ENCODE peak calls at places on chromosomes 2 and 18, in nine cellular contexts. One of them, this sample, is unnamed.

GRCh38 chr2:128180031-128180430 is 89.0 kb downstream of the UGGT1 start:
- DNase-seq in progenitor cell of endocrine pancreas: no peak
- DNase-seq in fibroblast of pulmonary artery: no peak
- DNase-seq in body of pancreas: no peak
- DNase-seq in kidney epithelial cell: no peak
- DNase-seq in MCF 10A: no peak
- DNase-seq in AG04450: no peak
- DNase-seq in astrocyte: no peak
- DNase-seq in IMR-90: peak
- DNase-seq in this sample: no peak

GRCh38 chr2:96498023-96498431 is 7.1 kb downstream of the NEURL3 start:
- DNase-seq in astrocyte: no peak
- DNase-seq in MCF 10A: no peak
- DNase-seq in progenitor cell of endocrine pancreas: no peak
- DNase-seq in kidney epithelial cell: no peak
- DNase-seq in IMR-90: no peak
- DNase-seq in fibroblast of pulmonary artery: no peak
- DNase-seq in AG04450: no peak
- DNase-seq in body of pancreas: no peak
- DNase-seq in this sample: no peak

GRCh38 chr2:227366861-227367800 is 12.0 kb downstream of the TM4SF20 start:
- DNase-seq in progenitor cell of endocrine pancreas: no peak
- DNase-seq in IMR-90: peak
- DNase-seq in astrocyte: peak
- DNase-seq in AG04450: peak
- DNase-seq in body of pancreas: no peak
- DNase-seq in fibroblast of pulmonary artery: peak
- DNase-seq in MCF 10A: peak
- DNase-seq in kidney epithelial cell: no peak
- DNase-seq in this sample: no peak

GRCh38 chr18:8813621-8814020 is 108.3 kb downstream of the MTCL1 start:
- DNase-seq in MCF 10A: no peak
- DNase-seq in AG04450: no peak
- DNase-seq in progenitor cell of endocrine pancreas: no peak
- DNase-seq in body of pancreas: no peak
- DNase-seq in kidney epithelial cell: no peak
- DNase-seq in astrocyte: peak
- DNase-seq in IMR-90: peak
- DNase-seq in fibroblast of pulmonary artery: peak
- DNase-seq in this sample: no peak

GRCh38 chr2:65388626-65389390 is 43.6 kb downstream of the SPRED2 start:
- DNase-seq in MCF 10A: peak
- DNase-seq in fibroblast of pulmonary artery: no peak
- DNase-seq in kidney epithelial cell: no peak
- DNase-seq in body of pancreas: no peak
- DNase-seq in AG04450: no peak
- DNase-seq in IMR-90: no peak
- DNase-seq in progenitor cell of endocrine pancreas: no peak
- DNase-seq in astrocyte: no peak
- DNase-seq in this sample: no peak

GRCh38 chr2:9178905-9179571 is 27.6 kb upstream of the ASAP2 start:
- DNase-seq in IMR-90: peak
- DNase-seq in fibroblast of pulmonary artery: peak
- DNase-seq in AG04450: peak
- DNase-seq in body of pancreas: peak
- DNase-seq in kidney epithelial cell: peak
- DNase-seq in MCF 10A: peak
- DNase-seq in progenitor cell of endocrine pancreas: no peak
- DNase-seq in astrocyte: peak
- DNase-seq in this sample: no peak

GRCh38 chr2:120830096-120830830 is 94.6 kb downstream of the GLI2 start:
- DNase-seq in progenitor cell of endocrine pancreas: no peak
- DNase-seq in fibroblast of pulmonary artery: no peak
- DNase-seq in astrocyte: no peak
- DNase-seq in MCF 10A: no peak
- DNase-seq in body of pancreas: no peak
- DNase-seq in IMR-90: no peak
- DNase-seq in kidney epithelial cell: no peak
- DNase-seq in AG04450: no peak
- DNase-seq in this sample: no peak

GRCh38 chr18:79531926-79532689 is 136.4 kb downstream of the NFATC1 start:
- DNase-seq in kidney epithelial cell: no peak
- DNase-seq in MCF 10A: no peak
- DNase-seq in progenitor cell of endocrine pancreas: no peak
- DNase-seq in body of pancreas: peak
- DNase-seq in AG04450: no peak
- DNase-seq in fibroblast of pulmonary artery: no peak
- DNase-seq in astrocyte: peak
- DNase-seq in IMR-90: peak
- DNase-seq in this sample: peak

GRCh38 chr2:150596071-150596470 is 108.6 kb upstream of the RND3 start:
- DNase-seq in progenitor cell of endocrine pancreas: no peak
- DNase-seq in AG04450: no peak
- DNase-seq in kidney epithelial cell: no peak
- DNase-seq in body of pancreas: no peak
- DNase-seq in IMR-90: peak
- DNase-seq in astrocyte: peak
- DNase-seq in fibroblast of pulmonary artery: peak
- DNase-seq in MCF 10A: no peak
- DNase-seq in this sample: no peak

GRCh38 chr18:9120796-9121195 is 15.8 kb upstream of the ANKRD12 start:
- DNase-seq in IMR-90: no peak
- DNase-seq in AG04450: no peak
- DNase-seq in fibroblast of pulmonary artery: no peak
- DNase-seq in body of pancreas: no peak
- DNase-seq in progenitor cell of endocrine pancreas: no peak
- DNase-seq in kidney epithelial cell: no peak
- DNase-seq in astrocyte: no peak
- DNase-seq in MCF 10A: no peak
- DNase-seq in this sample: no peak

GRCh38 chr2:188314314-188315054 is 22.8 kb downstream of the GULP1 start:
- DNase-seq in body of pancreas: no peak
- DNase-seq in progenitor cell of endocrine pancreas: no peak
- DNase-seq in fibroblast of pulmonary artery: peak
- DNase-seq in kidney epithelial cell: no peak
- DNase-seq in astrocyte: peak
- DNase-seq in MCF 10A: no peak
- DNase-seq in AG04450: no peak
- DNase-seq in IMR-90: no peak
- DNase-seq in this sample: no peak

GRCh38 chr2:232545511-232546375 is 4.6 kb downstream of the TIGD1 start:
- DNase-seq in AG04450: no peak
- DNase-seq in fibroblast of pulmonary artery: no peak
- DNase-seq in MCF 10A: no peak
- DNase-seq in kidney epithelial cell: no peak
- DNase-seq in body of pancreas: no peak
- DNase-seq in progenitor cell of endocrine pancreas: no peak
- DNase-seq in IMR-90: no peak
- DNase-seq in astrocyte: no peak
- DNase-seq in this sample: no peak

GRCh38 chr2:129388870-129389269 is 590.6 kb upstream of the RAB6C start:
- DNase-seq in AG04450: no peak
- DNase-seq in kidney epithelial cell: no peak
- DNase-seq in astrocyte: no peak
- DNase-seq in fibroblast of pulmonary artery: no peak
- DNase-seq in IMR-90: no peak
- DNase-seq in MCF 10A: no peak
- DNase-seq in body of pancreas: no peak
- DNase-seq in progenitor cell of endocrine pancreas: no peak
- DNase-seq in this sample: no peak

GRCh38 chr2:103656558-103656957 is 894.7 kb downstream of the TMEM182 start:
- DNase-seq in AG04450: no peak
- DNase-seq in MCF 10A: peak
- DNase-seq in kidney epithelial cell: no peak
- DNase-seq in fibroblast of pulmonary artery: peak
- DNase-seq in progenitor cell of endocrine pancreas: no peak
- DNase-seq in IMR-90: no peak
- DNase-seq in astrocyte: peak
- DNase-seq in body of pancreas: no peak
- DNase-seq in this sample: no peak

GRCh38 chr2:128314026-128314347 is 4.7 kb downstream of the HS6ST1 start:
- DNase-seq in progenitor cell of endocrine pancreas: no peak
- DNase-seq in fibroblast of pulmonary artery: no peak
- DNase-seq in kidney epithelial cell: no peak
- DNase-seq in AG04450: no peak
- DNase-seq in body of pancreas: no peak
- DNase-seq in astrocyte: no peak
- DNase-seq in IMR-90: no peak
- DNase-seq in MCF 10A: no peak
- DNase-seq in this sample: no peak

GRCh38 chr2:176174850-176175728 is 13.4 kb upstream of the HOXD1 start:
- DNase-seq in IMR-90: no peak
- DNase-seq in MCF 10A: no peak
- DNase-seq in body of pancreas: no peak
- DNase-seq in astrocyte: peak
- DNase-seq in kidney epithelial cell: no peak
- DNase-seq in fibroblast of pulmonary artery: no peak
- DNase-seq in progenitor cell of endocrine pancreas: no peak
- DNase-seq in AG04450: no peak
- DNase-seq in this sample: no peak

GRCh38 chr2:241896746-241897201 is 27.2 kb downstream of the RTP5 start:
- DNase-seq in fibroblast of pulmonary artery: no peak
- DNase-seq in astrocyte: no peak
- DNase-seq in AG04450: no peak
- DNase-seq in progenitor cell of endocrine pancreas: no peak
- DNase-seq in kidney epithelial cell: no peak
- DNase-seq in MCF 10A: no peak
- DNase-seq in IMR-90: no peak
- DNase-seq in body of pancreas: peak
- DNase-seq in this sample: peak

GRCh38 chr2:46519265-46519664 is 39.9 kb downstream of the TMEM247 start:
- DNase-seq in fibroblast of pulmonary artery: no peak
- DNase-seq in MCF 10A: no peak
- DNase-seq in astrocyte: no peak
- DNase-seq in kidney epithelial cell: no peak
- DNase-seq in progenitor cell of endocrine pancreas: no peak
- DNase-seq in body of pancreas: no peak
- DNase-seq in IMR-90: no peak
- DNase-seq in AG04450: no peak
- DNase-seq in this sample: no peak

GRCh38 chr18:52991246-52991645 is 651.2 kb downstream of the DCC start:
- DNase-seq in progenitor cell of endocrine pancreas: no peak
- DNase-seq in astrocyte: no peak
- DNase-seq in fibroblast of pulmonary artery: no peak
- DNase-seq in body of pancreas: no peak
- DNase-seq in kidney epithelial cell: no peak
- DNase-seq in AG04450: no peak
- DNase-seq in IMR-90: no peak
- DNase-seq in MCF 10A: no peak
- DNase-seq in this sample: no peak

GRCh38 chr18:52995875-52996274 is 655.9 kb downstream of the DCC start:
- DNase-seq in astrocyte: no peak
- DNase-seq in fibroblast of pulmonary artery: no peak
- DNase-seq in MCF 10A: no peak
- DNase-seq in progenitor cell of endocrine pancreas: no peak
- DNase-seq in IMR-90: no peak
- DNase-seq in kidney epithelial cell: no peak
- DNase-seq in AG04450: no peak
- DNase-seq in body of pancreas: no peak
- DNase-seq in this sample: no peak

GRCh38 chr18:52992041-52992440 is 652.0 kb downstream of the DCC start:
- DNase-seq in fibroblast of pulmonary artery: no peak
- DNase-seq in MCF 10A: peak
- DNase-seq in IMR-90: no peak
- DNase-seq in progenitor cell of endocrine pancreas: no peak
- DNase-seq in kidney epithelial cell: no peak
- DNase-seq in body of pancreas: no peak
- DNase-seq in AG04450: no peak
- DNase-seq in astrocyte: no peak
- DNase-seq in this sample: no peak
- TF ChIP-seq CTCF in fibroblast of pulmonary artery: no peak
- TF ChIP-seq CTCF in MCF 10A: no peak
- TF ChIP-seq CTCF in IMR-90: no peak
- TF ChIP-seq CTCF in progenitor cell of endocrine pancreas: peak
- TF ChIP-seq CTCF in kidney epithelial cell: peak
- TF ChIP-seq CTCF in body of pancreas: no peak
- TF ChIP-seq CTCF in AG04450: no peak
- TF ChIP-seq CTCF in astrocyte: no peak
- TF ChIP-seq CTCF in this sample: no peak

DNA sequence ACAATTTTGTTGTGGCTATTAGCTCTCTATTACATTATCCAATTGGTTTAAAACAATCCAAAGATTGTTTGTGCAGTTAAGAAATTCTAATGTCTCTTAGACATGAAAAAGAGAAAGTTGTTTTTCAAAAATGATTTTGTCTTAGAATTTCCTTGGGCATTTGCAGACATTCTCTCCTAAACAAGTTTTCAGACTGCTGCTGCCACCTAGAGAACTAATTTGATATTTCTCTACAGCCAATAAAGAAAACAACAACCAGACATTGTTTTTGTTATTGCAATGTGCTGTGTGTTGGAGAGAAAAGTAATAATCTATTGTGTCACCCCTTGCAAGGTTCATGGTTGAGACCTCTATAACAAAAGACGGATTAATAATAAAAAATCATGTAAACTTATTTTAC is 119.0 kb upstream of the SYT4 start:
- DNase-seq in body of pancreas: no peak
- DNase-seq in progenitor cell of endocrine pancreas: no peak
- DNase-seq in fibroblast of pulmonary artery: peak
- DNase-seq in kidney epithelial cell: no peak
- DNase-seq in astrocyte: no peak
- DNase-seq in MCF 10A: peak
- DNase-seq in AG04450: no peak
- DNase-seq in IMR-90: no peak
- DNase-seq in this sample: no peak
- TF ChIP-seq CTCF in body of pancreas: peak
- TF ChIP-seq CTCF in progenitor cell of endocrine pancreas: peak
- TF ChIP-seq CTCF in fibroblast of pulmonary artery: peak
- TF ChIP-seq CTCF in kidney epithelial cell: peak
- TF ChIP-seq CTCF in astrocyte: peak
- TF ChIP-seq CTCF in MCF 10A: peak
- TF ChIP-seq CTCF in AG04450: no peak
- TF ChIP-seq CTCF in IMR-90: peak
- TF ChIP-seq CTCF in this sample: peak

DNA sequence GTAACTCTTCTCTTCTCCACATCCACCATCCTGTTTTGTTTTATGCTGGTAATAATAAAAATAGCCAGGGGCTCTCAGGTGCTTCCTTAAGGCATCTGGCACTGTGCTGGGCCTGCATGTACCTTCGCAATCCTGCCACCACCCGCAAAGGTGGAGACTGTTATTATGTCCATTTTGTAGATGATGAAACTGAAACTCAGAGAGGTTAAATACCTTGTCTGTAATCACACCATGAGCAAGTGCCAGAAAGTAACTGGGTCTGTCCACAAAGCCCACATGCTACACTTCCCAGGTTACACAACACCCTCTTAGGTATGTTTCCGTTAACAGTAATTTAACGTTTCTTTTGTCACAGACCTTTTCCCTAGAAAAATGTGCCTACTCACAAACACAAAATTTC is 27.0 kb downstream of the NRP2 start:
- DNase-seq in body of pancreas: peak
- DNase-seq in astrocyte: no peak
- DNase-seq in fibroblast of pulmonary artery: no peak
- DNase-seq in progenitor cell of endocrine pancreas: no peak
- DNase-seq in MCF 10A: peak
- DNase-seq in IMR-90: no peak
- DNase-seq in AG04450: no peak
- DNase-seq in kidney epithelial cell: no peak
- DNase-seq in this sample: no peak
- TF ChIP-seq CTCF in body of pancreas: no peak
- TF ChIP-seq CTCF in astrocyte: no peak
- TF ChIP-seq CTCF in fibroblast of pulmonary artery: no peak
- TF ChIP-seq CTCF in progenitor cell of endocrine pancreas: no peak
- TF ChIP-seq CTCF in MCF 10A: no peak
- TF ChIP-seq CTCF in IMR-90: no peak
- TF ChIP-seq CTCF in AG04450: no peak
- TF ChIP-seq CTCF in kidney epithelial cell: no peak
- TF ChIP-seq CTCF in this sample: no peak

GRCh38 chr2:16722677-16723076 is 57.0 kb upstream of the CYRIA start:
- DNase-seq in AG04450: no peak
- DNase-seq in kidney epithelial cell: no peak
- DNase-seq in MCF 10A: no peak
- DNase-seq in IMR-90: no peak
- DNase-seq in astrocyte: no peak
- DNase-seq in body of pancreas: no peak
- DNase-seq in progenitor cell of endocrine pancreas: no peak
- DNase-seq in fibroblast of pulmonary artery: no peak
- DNase-seq in this sample: no peak
- TF ChIP-seq CTCF in AG04450: no peak
- TF ChIP-seq CTCF in kidney epithelial cell: peak
- TF ChIP-seq CTCF in MCF 10A: no peak
- TF ChIP-seq CTCF in IMR-90: no peak
- TF ChIP-seq CTCF in astrocyte: no peak
- TF ChIP-seq CTCF in body of pancreas: no peak
- TF ChIP-seq CTCF in progenitor cell of endocrine pancreas: no peak
- TF ChIP-seq CTCF in fibroblast of pulmonary artery: no peak
- TF ChIP-seq CTCF in this sample: no peak